ENCODE peak calls at places on chromosomes 11 and 22, in six cellular contexts. One of them, this sample, is unnamed. For H3K79me1, the result is how much of the 10 kb centered on the place peaks cover.

GRCh38 chr11:92480519-92480918 is 255.9 kb downstream of the FAT3 start:
- DNase-seq in mesenchymal stem cell: no peak
- DNase-seq in H9: no peak
- DNase-seq in H1: no peak
- DNase-seq in IMR-90: peak
- DNase-seq in neuronal stem cell: no peak
- DNase-seq in this sample: no peak

GRCh38 chr22:36405671-36406070 is 17.9 kb upstream of the MYH9 start:
- DNase-seq in H9: no peak
- DNase-seq in H1: no peak
- DNase-seq in neuronal stem cell: no peak
- DNase-seq in IMR-90: no peak
- DNase-seq in mesenchymal stem cell: peak
- DNase-seq in this sample: no peak

GRCh38 chr22:19983701-19984100 is 32.9 kb downstream of the ARVCF start:
- DNase-seq in H1: no peak
- DNase-seq in H9: no peak
- DNase-seq in neuronal stem cell: no peak
- DNase-seq in IMR-90: no peak
- DNase-seq in mesenchymal stem cell: no peak
- DNase-seq in this sample: no peak

GRCh38 chr22:44538071-44538470 is 40.0 kb upstream of the RTL6 start:
- DNase-seq in IMR-90: peak
- DNase-seq in H1: no peak
- DNase-seq in mesenchymal stem cell: peak
- DNase-seq in H9: no peak
- DNase-seq in neuronal stem cell: no peak
- DNase-seq in this sample: peak

GRCh38 chr11:73376803-73377629 is 817 bp downstream of the RELT start:
- DNase-seq in H1: no peak
- DNase-seq in IMR-90: peak
- DNase-seq in neuronal stem cell: no peak
- DNase-seq in mesenchymal stem cell: peak
- DNase-seq in H9: no peak
- DNase-seq in this sample: peak

GRCh38 chr22:29216873-29217666 is 11.4 kb downstream of the EMID1 start:
- DNase-seq in mesenchymal stem cell: peak
- DNase-seq in IMR-90: peak
- DNase-seq in neuronal stem cell: no peak
- DNase-seq in H9: peak
- DNase-seq in H1: no peak
- DNase-seq in this sample: no peak

GRCh38 chr11:26677566-26677965 is 44.3 kb downstream of the SLC5A12 start:
- DNase-seq in H1: no peak
- DNase-seq in mesenchymal stem cell: no peak
- DNase-seq in H9: no peak
- DNase-seq in IMR-90: no peak
- DNase-seq in neuronal stem cell: no peak
- DNase-seq in this sample: peak

GRCh38 chr22:20422271-20422958 is 15.2 kb downstream of the SCARF2 start:
- DNase-seq in IMR-90: peak
- DNase-seq in neuronal stem cell: no peak
- DNase-seq in mesenchymal stem cell: no peak
- DNase-seq in H1: no peak
- DNase-seq in H9: no peak
- DNase-seq in this sample: no peak

GRCh38 chr11:14458377-14458776 is 41.2 kb downstream of the COPB1 start:
- DNase-seq in mesenchymal stem cell: no peak
- DNase-seq in H9: no peak
- DNase-seq in neuronal stem cell: no peak
- DNase-seq in IMR-90: no peak
- DNase-seq in H1: no peak
- DNase-seq in this sample: no peak

GRCh38 chr11:69969890-69970784 is 108.0 kb upstream of the ANO1 start:
- DNase-seq in IMR-90: no peak
- DNase-seq in H1: no peak
- DNase-seq in neuronal stem cell: no peak
- DNase-seq in mesenchymal stem cell: peak
- DNase-seq in H9: no peak
- DNase-seq in this sample: no peak

GRCh38 chr22:46355369-46355995 is 20.0 kb downstream of the TRMU start:
- DNase-seq in mesenchymal stem cell: peak
- DNase-seq in H9: peak
- DNase-seq in IMR-90: peak
- DNase-seq in neuronal stem cell: peak
- DNase-seq in H1: peak
- DNase-seq in this sample: peak

GRCh38 chr11:70506658-70506970 is 108.3 kb downstream of the CTTN start:
- DNase-seq in mesenchymal stem cell: no peak
- DNase-seq in neuronal stem cell: no peak
- DNase-seq in H1: no peak
- DNase-seq in H9: no peak
- DNase-seq in IMR-90: no peak
- DNase-seq in this sample: no peak

GRCh38 chr11:63906585-63906984 is 10.4 kb downstream of the RCOR2 start:
- DNase-seq in H1: peak
- DNase-seq in H9: no peak
- DNase-seq in neuronal stem cell: no peak
- DNase-seq in IMR-90: peak
- DNase-seq in mesenchymal stem cell: no peak
- DNase-seq in this sample: no peak

GRCh38 chr11:95996621-95997020 is 72.7 kb upstream of the MTMR2 start:
- DNase-seq in neuronal stem cell: no peak
- DNase-seq in IMR-90: no peak
- DNase-seq in mesenchymal stem cell: no peak
- DNase-seq in H9: no peak
- DNase-seq in H1: no peak
- DNase-seq in this sample: peak

GRCh38 chr11:87366346-87366745 is 328.6 kb downstream of the TMEM135 start:
- DNase-seq in H1: no peak
- DNase-seq in IMR-90: no peak
- DNase-seq in H9: no peak
- DNase-seq in mesenchymal stem cell: no peak
- DNase-seq in neuronal stem cell: no peak
- DNase-seq in this sample: no peak

GRCh38 chr22:41094036-41094435 is 1.6 kb downstream of the EP300 start:
- DNase-seq in H1: no peak
- DNase-seq in mesenchymal stem cell: peak
- DNase-seq in IMR-90: peak
- DNase-seq in neuronal stem cell: no peak
- DNase-seq in H9: no peak
- DNase-seq in this sample: no peak

GRCh38 chr11:92854952-92855351 is 114.5 kb upstream of the MTNR1B start:
- DNase-seq in H1: no peak
- DNase-seq in H9: no peak
- DNase-seq in neuronal stem cell: no peak
- DNase-seq in mesenchymal stem cell: no peak
- DNase-seq in IMR-90: no peak
- DNase-seq in this sample: no peak

GRCh38 chr11:119093951-119094815 is 7.5 kb downstream of the DPAGT1 start:
- DNase-seq in H1: peak
- DNase-seq in H9: no peak
- DNase-seq in neuronal stem cell: no peak
- DNase-seq in IMR-90: peak
- DNase-seq in mesenchymal stem cell: peak
- DNase-seq in this sample: peak

GRCh38 chr11:60169264-60169915 is 13.5 kb downstream of the MS4A6A start:
- DNase-seq in mesenchymal stem cell: peak
- DNase-seq in neuronal stem cell: peak
- DNase-seq in IMR-90: no peak
- DNase-seq in H1: peak
- DNase-seq in H9: no peak
- DNase-seq in this sample: no peak

GRCh38 chr11:45093761-45094455 is 52.5 kb upstream of the PRDM11 start:
- DNase-seq in H1: no peak
- DNase-seq in H9: peak
- DNase-seq in IMR-90: no peak
- DNase-seq in neuronal stem cell: no peak
- DNase-seq in mesenchymal stem cell: no peak
- DNase-seq in this sample: no peak
- H3K9ac ChIP-seq in H1: no peak
- H3K9ac ChIP-seq in H9: no peak
- H3K9ac ChIP-seq in IMR-90: no peak
- H3K9ac ChIP-seq in neuronal stem cell: no peak
- H3K9ac ChIP-seq in mesenchymal stem cell: no peak
- H3K9ac ChIP-seq in this sample: no peak

GRCh38 chr11:79415411-79415810 is 25.4 kb downstream of the TENM4 start:
- DNase-seq in neuronal stem cell: no peak
- DNase-seq in H9: no peak
- DNase-seq in H1: no peak
- DNase-seq in mesenchymal stem cell: peak
- DNase-seq in IMR-90: peak
- DNase-seq in this sample: no peak
- H3K79me1 ChIP-seq in neuronal stem cell: under half
- H3K79me1 ChIP-seq in H9: under half
- H3K79me1 ChIP-seq in H1: under half
- H3K79me1 ChIP-seq in mesenchymal stem cell: under half
- H3K79me1 ChIP-seq in IMR-90: half or more
- H3K79me1 ChIP-seq in this sample: under half

GRCh38 chr11:128628343-128628673 is 41.0 kb upstream of the ETS1 start:
- DNase-seq in IMR-90: no peak
- DNase-seq in neuronal stem cell: no peak
- DNase-seq in H1: no peak
- DNase-seq in mesenchymal stem cell: no peak
- DNase-seq in H9: no peak
- DNase-seq in this sample: no peak
- H3K14ac ChIP-seq in IMR-90: no peak
- H3K14ac ChIP-seq in neuronal stem cell: no peak
- H3K14ac ChIP-seq in H1: no peak
- H3K14ac ChIP-seq in mesenchymal stem cell: no peak
- H3K14ac ChIP-seq in H9: no peak
- H3K14ac ChIP-seq in this sample: no peak

DNA sequence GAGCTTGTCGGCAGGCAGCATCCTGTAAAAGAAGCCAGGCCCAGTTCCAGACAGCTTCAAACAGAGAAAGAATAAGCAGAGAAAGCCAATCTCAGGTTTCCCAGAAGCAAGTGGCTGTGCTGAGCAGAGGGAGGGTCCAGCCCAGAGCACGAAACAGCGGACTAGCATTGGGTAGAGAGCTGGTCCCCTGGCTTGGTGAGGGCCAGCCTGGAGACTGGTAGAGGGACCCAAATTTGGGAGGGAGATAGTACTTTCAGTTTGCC is 48.0 kb upstream of the TSKU start:
- DNase-seq in H9: no peak
- DNase-seq in mesenchymal stem cell: no peak
- DNase-seq in neuronal stem cell: no peak
- DNase-seq in H1: no peak
- DNase-seq in IMR-90: no peak
- DNase-seq in this sample: no peak
- H3K9ac ChIP-seq in H9: no peak
- H3K9ac ChIP-seq in mesenchymal stem cell: peak
- H3K9ac ChIP-seq in neuronal stem cell: no peak
- H3K9ac ChIP-seq in H1: no peak
- H3K9ac ChIP-seq in IMR-90: no peak
- H3K9ac ChIP-seq in this sample: no peak

GRCh38 chr11:72014761-72015320 is 16.1 kb downstream of the IL18BP start:
- DNase-seq in IMR-90: no peak
- DNase-seq in neuronal stem cell: no peak
- DNase-seq in H9: no peak
- DNase-seq in mesenchymal stem cell: no peak
- DNase-seq in H1: no peak
- DNase-seq in this sample: no peak

GRCh38 chr11:72010529-72011233 is 12.0 kb downstream of the IL18BP start:
- DNase-seq in mesenchymal stem cell: no peak
- DNase-seq in IMR-90: no peak
- DNase-seq in H1: no peak
- DNase-seq in H9: no peak
- DNase-seq in neuronal stem cell: no peak
- DNase-seq in this sample: no peak

GRCh38 chr11:72013765-72014711 is 15.3 kb downstream of the IL18BP start:
- DNase-seq in IMR-90: no peak
- DNase-seq in H9: no peak
- DNase-seq in H1: no peak
- DNase-seq in mesenchymal stem cell: no peak
- DNase-seq in neuronal stem cell: no peak
- DNase-seq in this sample: peak

GRCh38 chr11:72012897-72013721 is 14.4 kb downstream of the IL18BP start:
- DNase-seq in neuronal stem cell: no peak
- DNase-seq in H9: no peak
- DNase-seq in IMR-90: peak
- DNase-seq in mesenchymal stem cell: no peak
- DNase-seq in H1: no peak
- DNase-seq in this sample: peak

GRCh38 chr11:72012091-72012630 is 13.5 kb downstream of the IL18BP start:
- DNase-seq in mesenchymal stem cell: no peak
- DNase-seq in IMR-90: no peak
- DNase-seq in H9: no peak
- DNase-seq in neuronal stem cell: no peak
- DNase-seq in H1: no peak
- DNase-seq in this sample: peak
- H3K79me1 ChIP-seq in mesenchymal stem cell: under half
- H3K79me1 ChIP-seq in IMR-90: half or more
- H3K79me1 ChIP-seq in H9: under half
- H3K79me1 ChIP-seq in neuronal stem cell: under half
- H3K79me1 ChIP-seq in H1: under half
- H3K79me1 ChIP-seq in this sample: under half

DNA sequence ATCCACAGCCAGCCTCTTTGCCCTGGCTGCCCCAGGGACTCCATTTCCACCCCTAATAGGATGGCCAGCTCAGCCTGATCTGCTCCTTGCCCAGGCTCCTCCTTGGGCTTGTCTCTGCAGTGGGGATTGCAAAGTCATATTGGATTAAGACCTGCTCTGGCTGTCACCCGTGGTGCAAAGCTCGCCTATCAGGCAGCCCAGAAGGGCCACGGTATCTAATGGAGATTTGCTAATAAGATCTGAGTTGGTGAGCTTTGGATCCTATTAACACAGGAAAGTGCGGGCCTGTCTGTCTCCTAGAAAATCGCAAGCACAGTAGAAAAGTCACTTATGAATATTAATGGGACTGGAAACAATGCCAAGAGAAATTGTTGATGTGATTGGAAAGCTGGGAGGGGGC is 72.8 kb downstream of the CHST1 start:
- DNase-seq in mesenchymal stem cell: no peak
- DNase-seq in H1: no peak
- DNase-seq in H9: no peak
- DNase-seq in neuronal stem cell: no peak
- DNase-seq in IMR-90: no peak
- DNase-seq in this sample: no peak
- H3K14ac ChIP-seq in mesenchymal stem cell: no peak
- H3K14ac ChIP-seq in H1: no peak
- H3K14ac ChIP-seq in H9: no peak
- H3K14ac ChIP-seq in neuronal stem cell: no peak
- H3K14ac ChIP-seq in IMR-90: no peak
- H3K14ac ChIP-seq in this sample: no peak

GRCh38 chr22:31341386-31342088 is 4.6 kb downstream of the PATZ1 start:
- DNase-seq in mesenchymal stem cell: no peak
- DNase-seq in IMR-90: no peak
- DNase-seq in neuronal stem cell: no peak
- DNase-seq in H1: no peak
- DNase-seq in H9: no peak
- DNase-seq in this sample: no peak

GRCh38 chr22:31340765-31341247 is 5.3 kb downstream of the PATZ1 start:
- DNase-seq in H1: no peak
- DNase-seq in mesenchymal stem cell: no peak
- DNase-seq in IMR-90: no peak
- DNase-seq in neuronal stem cell: no peak
- DNase-seq in H9: no peak
- DNase-seq in this sample: no peak

GRCh38 chr22:31340360-31340759 is 5.8 kb downstream of the PATZ1 start:
- DNase-seq in H1: no peak
- DNase-seq in H9: no peak
- DNase-seq in mesenchymal stem cell: no peak
- DNase-seq in IMR-90: no peak
- DNase-seq in neuronal stem cell: no peak
- DNase-seq in this sample: no peak

GRCh38 chr22:31337178-31337577 is 9.0 kb downstream of the PATZ1 start:
- DNase-seq in H1: no peak
- DNase-seq in H9: no peak
- DNase-seq in IMR-90: peak
- DNase-seq in mesenchymal stem cell: no peak
- DNase-seq in neuronal stem cell: no peak
- DNase-seq in this sample: no peak

GRCh38 chr22:31339148-31339832 is 6.9 kb downstream of the PATZ1 start:
- DNase-seq in neuronal stem cell: no peak
- DNase-seq in IMR-90: no peak
- DNase-seq in H1: no peak
- DNase-seq in mesenchymal stem cell: no peak
- DNase-seq in H9: no peak
- DNase-seq in this sample: no peak
- H3K9ac ChIP-seq in neuronal stem cell: no peak
- H3K9ac ChIP-seq in IMR-90: no peak
- H3K9ac ChIP-seq in H1: no peak
- H3K9ac ChIP-seq in mesenchymal stem cell: no peak
- H3K9ac ChIP-seq in H9: no peak
- H3K9ac ChIP-seq in this sample: no peak

This sample was measured in trophoblast cell.